ENCODE peak calls at places on chromosomes 3 and 15, in six cellular contexts. One of them, this sample, is unnamed.

GRCh38 chr15:90957791-90958190 is 3.1 kb downstream of the RCCD1 start:
- DNase-seq in dorsolateral prefrontal cortex: no peak
- DNase-seq in EH: no peak
- DNase-seq in stimulated activated CD4-positive, alpha-beta T cell treated with anti-CD3 and anti-CD28 coated beads, Interleukin-4, amount 100 ng/mL, for 24 hours: no peak
- DNase-seq in body of pancreas: no peak
- DNase-seq in NCI-H2171: no peak
- DNase-seq in this sample: no peak

GRCh38 chr3:113055201-113055600 is 64.4 kb downstream of the GTPBP8 start:
- DNase-seq in dorsolateral prefrontal cortex: no peak
- DNase-seq in EH: no peak
- DNase-seq in stimulated activated CD4-positive, alpha-beta T cell treated with anti-CD3 and anti-CD28 coated beads, Interleukin-4, amount 100 ng/mL, for 24 hours: no peak
- DNase-seq in body of pancreas: no peak
- DNase-seq in NCI-H2171: no peak
- DNase-seq in this sample: no peak

GRCh38 chr15:52259503-52259902 is 36.1 kb downstream of the MYO5C start:
- DNase-seq in dorsolateral prefrontal cortex: no peak
- DNase-seq in EH: no peak
- DNase-seq in stimulated activated CD4-positive, alpha-beta T cell treated with anti-CD3 and anti-CD28 coated beads, Interleukin-4, amount 100 ng/mL, for 24 hours: no peak
- DNase-seq in body of pancreas: no peak
- DNase-seq in NCI-H2171: no peak
- DNase-seq in this sample: no peak

GRCh38 chr3:126835472-126836219 is 131.6 kb downstream of the CHCHD6 start:
- DNase-seq in dorsolateral prefrontal cortex: no peak
- DNase-seq in EH: peak; percentile 67
- DNase-seq in stimulated activated CD4-positive, alpha-beta T cell treated with anti-CD3 and anti-CD28 coated beads, Interleukin-4, amount 100 ng/mL, for 24 hours: no peak
- DNase-seq in body of pancreas: no peak
- DNase-seq in NCI-H2171: no peak
- DNase-seq in this sample: no peak

GRCh38 chr3:170585008-170585936 is 603 bp downstream of the SLC7A14 start:
- DNase-seq in dorsolateral prefrontal cortex: peak; percentile 44
- DNase-seq in EH: no peak
- DNase-seq in stimulated activated CD4-positive, alpha-beta T cell treated with anti-CD3 and anti-CD28 coated beads, Interleukin-4, amount 100 ng/mL, for 24 hours: no peak
- DNase-seq in body of pancreas: no peak
- DNase-seq in NCI-H2171: no peak
- DNase-seq in this sample: no peak

GRCh38 chr3:128702391-128702790 is 23.6 kb upstream of the RAB7A start:
- DNase-seq in dorsolateral prefrontal cortex: no peak
- DNase-seq in EH: peak; percentile 15
- DNase-seq in stimulated activated CD4-positive, alpha-beta T cell treated with anti-CD3 and anti-CD28 coated beads, Interleukin-4, amount 100 ng/mL, for 24 hours: no peak
- DNase-seq in body of pancreas: no peak
- DNase-seq in NCI-H2171: no peak
- DNase-seq in this sample: no peak

GRCh38 chr3:74531491-74531890 is 83.0 kb downstream of the CNTN3 start:
- DNase-seq in dorsolateral prefrontal cortex: no peak
- DNase-seq in EH: peak; percentile 30
- DNase-seq in stimulated activated CD4-positive, alpha-beta T cell treated with anti-CD3 and anti-CD28 coated beads, Interleukin-4, amount 100 ng/mL, for 24 hours: no peak
- DNase-seq in body of pancreas: no peak
- DNase-seq in NCI-H2171: no peak
- DNase-seq in this sample: no peak

GRCh38 chr3:119294889-119295769 is 946 bp downstream of the ARHGAP31 start:
- DNase-seq in dorsolateral prefrontal cortex: no peak
- DNase-seq in EH: peak; percentile 57
- DNase-seq in stimulated activated CD4-positive, alpha-beta T cell treated with anti-CD3 and anti-CD28 coated beads, Interleukin-4, amount 100 ng/mL, for 24 hours: peak; percentile 61
- DNase-seq in body of pancreas: peak; percentile 55
- DNase-seq in NCI-H2171: no peak
- DNase-seq in this sample: peak; percentile 73

GRCh38 chr3:63279000-63279366 is 875 bp downstream of the SYNPR start:
- DNase-seq in dorsolateral prefrontal cortex: no peak
- DNase-seq in EH: no peak
- DNase-seq in stimulated activated CD4-positive, alpha-beta T cell treated with anti-CD3 and anti-CD28 coated beads, Interleukin-4, amount 100 ng/mL, for 24 hours: no peak
- DNase-seq in body of pancreas: no peak
- DNase-seq in NCI-H2171: no peak
- DNase-seq in this sample: no peak

GRCh38 chr3:197499427-197499826 is 56.3 kb downstream of the BDH1 start:
- DNase-seq in dorsolateral prefrontal cortex: no peak
- DNase-seq in EH: peak; percentile 72
- DNase-seq in stimulated activated CD4-positive, alpha-beta T cell treated with anti-CD3 and anti-CD28 coated beads, Interleukin-4, amount 100 ng/mL, for 24 hours: no peak
- DNase-seq in body of pancreas: no peak
- DNase-seq in NCI-H2171: no peak
- DNase-seq in this sample: no peak